ENCODE peak calls at places on chromosomes 13 and 19, in nine cellular contexts. D is tibial artery, F is coronary artery, R is BJ, X is fibroblast of the aortic adventitia, C is upper lobe of right lung, T is thyroid gland, A is mammary epithelial cell, S is uterus. G is an unnamed sample.

GRCh38 chr19:54160182-54160811 is 776 bp upstream of the LENG1 start:
- DNase-seq in A (peak; percentile 35), T (peak; percentile 36), S (no peak), F (no peak), R (no peak), C (no peak), X (peak; percentile 26), D (no peak), G (peak; percentile 43)

GRCh38 chr13:73464758-73465628 is 406.2 kb downstream of the KLF5 start:
- DNase-seq in R (no peak), D (no peak), A (no peak), X (no peak), F (no peak), S (no peak), C (no peak), T (no peak), G (no peak)

GRCh38 chr13:105904034-105904742 is 631.3 kb downstream of the EFNB2 start:
- DNase-seq in R (no peak), D (no peak), S (no peak), F (no peak), A (no peak), X (no peak), C (no peak), T (no peak), G (no peak)

GRCh38 chr19:14113762-14114414 is 3.7 kb downstream of the PRKACA start:
- DNase-seq in A (no peak), X (no peak), D (no peak), F (no peak), R (no peak), T (no peak), S (no peak), C (peak; percentile 76), G (no peak)

GRCh38 chr13:97222934-97223710 is 989 bp downstream of the MBNL2 start:
- DNase-seq in D (no peak), C (no peak), S (no peak), F (no peak), R (no peak), X (peak; percentile 38), T (no peak), A (no peak), G (no peak)

GRCh38 chr19:12956446-12957388 is at the start of gene GADD45GIP1:
- DNase-seq in R (no peak), X (peak; percentile 73), F (peak; percentile 81), D (peak; percentile 70), A (peak; percentile 75), T (peak; percentile 74), S (peak; percentile 61), C (peak; percentile 92), G (peak; percentile 75)

GRCh38 chr19:36837525-36837901 is 674 bp downstream of the ZNF790 start:
- DNase-seq in S (no peak), A (peak; percentile 1), F (no peak), D (no peak), X (no peak), T (no peak), R (no peak), C (no peak), G (peak; percentile 41)

GRCh38 chr19:33429891-33430673 is 56.6 kb downstream of the CEBPG start:
- DNase-seq in T (peak; percentile 1), S (no peak), X (no peak), F (no peak), D (no peak), A (no peak), C (peak; percentile 50), R (no peak), G (no peak)

GRCh38 chr19:15195381-15195964 is 5.3 kb downstream of the NOTCH3 start:
- DNase-seq in S (peak; percentile 53), C (peak; percentile 86), D (peak; percentile 74), A (peak; percentile 80), X (peak; percentile 47), F (peak; percentile 96), T (peak; percentile 86), R (peak; percentile 4), G (peak; percentile 74)

GRCh38 chr13:32031025-32031814 is at the start of gene FRY:
- DNase-seq in A (peak; percentile 70), C (peak; percentile 78), R (no peak), D (peak; percentile 63), X (peak; percentile 50), T (peak; percentile 60), S (peak; percentile 79), F (peak; percentile 84), G (peak; percentile 53)

GRCh38 chr13:48163066-48163465 is 68.2 kb upstream of the MED4 start:
- DNase-seq in A (no peak), T (no peak), R (no peak), C (no peak), X (peak; percentile 67), D (no peak), S (no peak), F (no peak), G (no peak)

GRCh38 chr19:46766569-46767317 is 20.5 kb upstream of the STRN4 start:
- DNase-seq in C (no peak), X (peak; percentile 31), S (no peak), A (no peak), T (peak; percentile 23), D (peak; percentile 51), F (no peak), R (no peak), G (no peak)

GRCh38 chr19:36573948-36574726 is 1.0 kb upstream of the ZNF529 start:
- DNase-seq in C (no peak), D (no peak), A (peak; percentile 47), T (peak; percentile 25), S (no peak), R (no peak), X (no peak), F (no peak), G (peak; percentile 22)

GRCh38 chr13:106186366-106187030 is 349.0 kb downstream of the EFNB2 start:
- DNase-seq in D (no peak), T (no peak), R (no peak), S (no peak), X (peak; percentile 14), F (no peak), A (peak; percentile 32), C (no peak), G (peak; percentile 87)

GRCh38 chr13:100304241-100304640 is 215.3 kb downstream of the PCCA start:
- DNase-seq in X (no peak), D (no peak), S (no peak), F (no peak), A (no peak), C (no peak), T (no peak), R (no peak), G (no peak)

GRCh38 chr19:41774515-41774980 is 19.2 kb downstream of the CEACAM6 start:
- DNase-seq in A (peak; percentile 96), D (no peak), F (no peak), S (no peak), T (peak; percentile 17), R (no peak), C (no peak), X (no peak), G (no peak)

GRCh38 chr19:43470288-43470687 is 4.9 kb upstream of the LYPD3 start:
- DNase-seq in S (no peak), T (no peak), C (no peak), X (peak; percentile 40), R (peak; percentile 9), D (no peak), A (peak; percentile 32), F (no peak), G (peak; percentile 69)

DNA sequence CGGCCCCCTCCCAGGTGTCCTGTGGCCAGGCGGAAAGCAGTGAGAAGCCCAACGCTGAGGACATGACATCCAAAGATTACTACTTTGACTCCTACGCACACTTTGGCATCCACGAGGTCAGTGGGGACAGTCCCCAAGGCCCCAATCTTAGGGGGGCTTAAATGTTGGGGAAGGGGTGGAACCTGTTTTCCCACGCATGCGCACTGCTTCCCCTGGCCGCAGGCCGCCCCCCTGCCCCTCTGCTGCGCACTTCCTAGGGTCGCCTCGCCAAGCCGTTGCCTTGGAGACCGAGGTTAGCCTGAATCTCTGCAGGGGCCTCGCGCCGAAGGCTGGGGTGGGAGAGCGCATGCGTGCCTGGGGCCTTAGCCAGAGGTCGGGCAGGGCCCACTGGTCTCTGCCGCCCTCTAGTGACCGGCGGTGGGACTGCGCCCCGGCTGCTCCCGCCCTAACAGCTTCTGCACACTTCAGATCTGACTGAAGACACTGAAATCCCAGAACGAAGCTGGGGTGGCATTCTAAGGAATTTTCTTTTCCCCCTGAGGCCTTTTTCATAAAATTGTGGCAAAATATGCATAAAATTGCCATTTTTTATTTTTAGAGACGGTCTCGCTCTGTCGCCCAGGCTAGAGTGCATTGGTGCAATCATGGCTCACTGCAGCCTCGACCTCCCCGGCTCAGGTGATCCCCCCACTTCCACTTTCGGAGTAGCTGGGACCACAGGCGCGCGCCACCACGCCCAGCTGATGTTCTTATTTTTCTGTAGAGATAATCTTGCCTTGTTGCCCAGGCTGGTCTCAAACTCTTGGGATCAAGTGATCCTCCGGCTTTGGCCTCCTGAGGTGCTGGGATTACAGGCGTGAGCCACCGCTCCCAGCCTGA is 3.6 kb downstream of the PRMT1 start:
- DNase-seq in F (no peak), R (no peak), T (peak; percentile 87), D (peak; percentile 78), X (peak; percentile 80), A (peak; percentile 64), C (peak; percentile 95), S (peak; percentile 90), G (peak; percentile 80)
- H3K4me3 ChIP-seq in F (peak overlapping the region; percentile 49), R (no peak overlapping the region), T (no peak overlapping the region), D (peak overlapping the region; percentile 16), X (peak overlapping the region; percentile 41), A (no peak overlapping the region), C (no peak overlapping the region), S (no peak overlapping the region), G (no peak overlapping the region)

GRCh38 chr19:56764296-56764695 is 76.2 kb downstream of the PEG3 start:
- DNase-seq in R (no peak), S (no peak), A (no peak), T (no peak), C (no peak), F (no peak), D (no peak), X (no peak), G (no peak)
- TF ChIP-seq CTCF in R (no peak), S (no peak), A (no peak), T (no peak), C (no peak), F (no peak), D (no peak), X (no peak), G (no peak)

DNA sequence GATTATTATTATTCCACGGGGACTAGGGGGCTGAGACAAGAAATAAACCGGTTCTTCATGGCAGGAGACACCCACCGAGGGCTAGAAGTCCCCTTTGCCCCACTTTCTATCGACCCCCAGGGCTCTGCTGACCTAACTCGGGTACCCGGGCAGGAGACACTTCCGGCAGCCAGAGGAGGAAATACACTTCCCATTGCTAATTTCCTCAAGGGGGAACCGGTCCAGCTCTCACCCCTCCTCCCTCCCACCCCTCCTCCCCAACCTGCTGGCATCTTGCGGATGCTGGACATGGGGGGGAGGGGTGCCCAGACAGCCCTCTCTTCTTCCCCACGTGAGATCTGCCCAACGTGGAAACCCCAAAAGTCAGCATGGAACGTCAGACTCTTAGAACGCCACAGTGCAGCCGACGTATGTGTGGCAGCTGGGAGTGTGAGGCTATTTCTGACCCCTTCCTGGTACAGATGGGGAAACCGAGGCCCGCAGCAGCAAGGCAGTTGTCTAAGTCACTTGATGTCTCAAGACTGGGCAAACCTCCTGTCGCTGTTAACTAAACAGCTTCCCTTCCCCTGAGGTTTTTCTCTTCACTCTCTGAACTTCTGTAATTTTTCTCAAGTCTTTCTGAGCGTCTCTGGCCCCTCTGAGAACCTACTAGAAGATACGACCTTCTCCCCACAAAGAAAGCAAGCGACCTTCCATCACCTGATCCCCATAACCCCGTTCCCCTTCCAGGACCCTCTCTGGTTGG is 3.6 kb downstream of the GPR4 start:
- DNase-seq in S (peak; percentile 30), F (no peak), T (no peak), D (no peak), C (no peak), A (no peak), X (peak; percentile 48), R (no peak), G (peak; percentile 19)
- H3K4me3 ChIP-seq in S (no peak overlapping the region), F (peak overlapping the region; percentile 61), T (no peak overlapping the region), D (peak overlapping the region; percentile 2), C (peak overlapping the region; percentile 23), A (no peak overlapping the region), X (peak overlapping the region; percentile 35), R (no peak overlapping the region), G (peak overlapping the region; percentile 27)

GRCh38 chr19:49876422-49877019 is 634 bp downstream of the AKT1S1 start:
- DNase-seq in F (peak; percentile 99), T (peak; percentile 98), C (peak; percentile 99), R (peak; percentile 91), X (peak; percentile 100), D (peak; percentile 98), S (peak; percentile 98), A (peak; percentile 97), G (peak; percentile 99)
- TF ChIP-seq CTCF in F (no peak), T (no peak), C (no peak), R (no peak), X (no peak), D (no peak), S (no peak), A (no peak), G (no peak)